ENCODE peak calls at places on chromosome 20, in seven cellular contexts. B is cardiac muscle cell, W is Right ventricle myocardium inferior, S is brain microvascular endothelial cell, R is aorta, H is ACHN, P is fibroblast of mammary gland. O is an unnamed sample.

GRCh38 chr20:20201124-20201523 is 148.8 kb downstream of the CFAP61 start:
- DNase-seq in B (no peak), W (no peak), S (no peak), R (no peak), H (no peak), P (no peak), O (no peak)

GRCh38 chr20:38284893-38285444 is 19.0 kb upstream of the BPI start:
- DNase-seq in B (no peak), W (no peak), S (no peak), R (no peak), H (no peak), P (no peak), O (no peak)

GRCh38 chr20:59042151-59042795 is at the start of gene PRELID3B:
- DNase-seq in B (no peak), W (no peak), S (no peak), R (no peak), H (peak; percentile 11), P (peak; percentile 23), O (no peak)

GRCh38 chr20:60057866-60058807 is 99.9 kb downstream of the CDH26 start:
- DNase-seq in B (peak; percentile 51), W (peak; percentile 80), S (peak; percentile 67), R (peak; percentile 74), H (no peak), P (peak; percentile 57), O (peak; percentile 91)

GRCh38 chr20:40493551-40493950 is 195.5 kb downstream of the MAFB start:
- DNase-seq in B (no peak), W (no peak), S (peak; percentile 28), R (no peak), H (no peak), P (peak; percentile 87), O (no peak)

GRCh38 chr20:50510706-50511401 is 671 bp downstream of the PTPN1 start:
- DNase-seq in B (peak; percentile 26), W (peak; percentile 74), S (no peak), R (peak; percentile 61), H (peak; percentile 17), P (no peak), O (no peak)

GRCh38 chr20:48788486-48789072 is 39.2 kb downstream of the PREX1 start:
- DNase-seq in B (no peak), W (no peak), S (no peak), R (no peak), H (no peak), P (no peak), O (no peak)

GRCh38 chr20:61719691-61720347 is 345.9 kb downstream of the TAF4 start:
- DNase-seq in B (no peak), W (peak; percentile 34), S (no peak), R (no peak), H (no peak), P (no peak), O (no peak)

GRCh38 chr20:4169360-4170214 is 154.2 kb upstream of the RNF24 start:
- DNase-seq in B (no peak), W (no peak), S (no peak), R (no peak), H (no peak), P (no peak), O (no peak)

GRCh38 chr20:43695571-43695970 is 28.7 kb downstream of the MYBL2 start:
- DNase-seq in B (no peak), W (no peak), S (no peak), R (no peak), H (no peak), P (no peak), O (no peak)

GRCh38 chr20:48759631-48760245 is 68.1 kb downstream of the PREX1 start:
- DNase-seq in B (no peak), W (no peak), S (no peak), R (no peak), H (no peak), P (no peak), O (no peak)

GRCh38 chr20:17281478-17281877 is 54.6 kb downstream of the PCSK2 start:
- DNase-seq in B (peak; percentile 67), W (no peak), S (no peak), R (no peak), H (peak; percentile 49), P (no peak), O (no peak)

GRCh38 chr20:15643713-15644112 is 929.5 kb downstream of the KIF16B start:
- DNase-seq in B (no peak), W (no peak), S (no peak), R (no peak), H (peak; percentile 1), P (peak; percentile 36), O (no peak)

O was measured in skeletal muscle cell.